ENCODE peak calls at places on chromosomes 6 and 20, in four cellular contexts. S is astrocyte, G is HepG2, D is HCT116. E is an unnamed sample. For H3K79me2, the result is how much of the 10 kb centered on the place peaks cover.

GRCh38 chr6:10555625-10556309 is 34.6 kb downstream of the GCNT2 start:
- DNase-seq in D (no peak), G (no peak), S (peak), E (no peak)

GRCh38 chr20:51481311-51481997 is 61.1 kb downstream of the NFATC2 start:
- DNase-seq in D (no peak), G (no peak), S (no peak), E (no peak)

GRCh38 chr20:54228841-54229240 is 21.0 kb downstream of the PFDN4 start:
- DNase-seq in D (no peak), G (no peak), S (peak), E (no peak)

GRCh38 chr6:40336296-40336695 is 250.9 kb downstream of the LRFN2 start:
- DNase-seq in G (no peak), S (no peak), D (no peak), E (no peak)

GRCh38 chr6:142839686-142840040 is 105.3 kb downstream of the HIVEP2 start:
- DNase-seq in G (no peak), D (no peak), S (no peak), E (no peak)

GRCh38 chr6:101926149-101926925 is 532.8 kb downstream of the GRIK2 start:
- DNase-seq in G (no peak), D (no peak), S (no peak), E (no peak)

GRCh38 chr6:10412948-10413849 is 1.7 kb downstream of the TFAP2A start:
- DNase-seq in S (no peak), D (no peak), G (no peak), E (peak)

GRCh38 chr6:147150303-147150702 is 53.9 kb upstream of the STXBP5 start:
- DNase-seq in S (no peak), D (no peak), G (no peak), E (no peak)

GRCh38 chr6:90365565-90366219 is 69.0 kb upstream of the BACH2 start:
- DNase-seq in G (no peak), D (no peak), S (no peak), E (no peak)

GRCh38 chr6:82959385-82959941 is 106.2 kb downstream of the UBE3D start:
- DNase-seq in G (no peak), S (peak), D (no peak), E (no peak)

GRCh38 chr6:139882234-139882633 is 507.8 kb upstream of the CITED2 start:
- DNase-seq in D (no peak), G (no peak), S (peak), E (peak)

GRCh38 chr6:90425161-90425641 is 128.6 kb upstream of the BACH2 start:
- DNase-seq in G (no peak), D (no peak), S (no peak), E (no peak)

GRCh38 chr20:5003626-5004025 is 2.3 kb upstream of the SLC23A2 start:
- DNase-seq in G (no peak), S (no peak), D (no peak), E (no peak)

GRCh38 chr6:83417880-83418663 is 12.8 kb downstream of the ME1 start:
- DNase-seq in S (peak), D (peak), G (peak), E (peak)

GRCh38 chr6:37582309-37582708 is 82.6 kb upstream of the CCDC167 start:
- DNase-seq in G (no peak), D (no peak), S (no peak), E (no peak)

GRCh38 chr6:30530013-30530412 is 26.3 kb downstream of the GNL1 start:
- DNase-seq in G (peak), D (no peak), S (no peak), E (no peak)

GRCh38 chr6:13769655-13770053 is 44.7 kb downstream of the MCUR1 start:
- DNase-seq in G (no peak), D (no peak), S (no peak), E (no peak)

GRCh38 chr6:150775400-150775799 is 90.1 kb upstream of the MTHFD1L start:
- DNase-seq in G (no peak), S (peak), D (peak), E (no peak)

GRCh38 chr6:106106276-106107042 is 20.3 kb downstream of the PRDM1 start:
- DNase-seq in S (no peak), D (no peak), G (no peak), E (no peak)

GRCh38 chr6:18823782-18824386 is 436.7 kb downstream of the RNF144B start:
- DNase-seq in S (peak), D (peak), G (peak), E (peak)

GRCh38 chr20:19301843-19302242 is 89.4 kb downstream of the SLC24A3 start:
- DNase-seq in S (no peak), G (no peak), D (no peak), E (no peak)

GRCh38 chr6:140138311-140138994 is 764.0 kb upstream of the CITED2 start:
- DNase-seq in G (no peak), S (no peak), D (no peak), E (no peak)

GRCh38 chr6:146700078-146700686 is 101.4 kb downstream of the ADGB start:
- DNase-seq in S (peak), D (peak), G (peak), E (peak)

GRCh38 chr20:49851234-49851755 is 38.7 kb downstream of the SLC9A8 start:
- DNase-seq in D (no peak), G (no peak), S (no peak), E (no peak)

GRCh38 chr6:157427969-157428368 is 47.0 kb downstream of the ZDHHC14 start:
- DNase-seq in G (no peak), S (no peak), D (no peak), E (no peak)

GRCh38 chr6:126633362-126633761 is 293.4 kb downstream of the CENPW start:
- DNase-seq in G (no peak), D (no peak), S (no peak), E (no peak)

GRCh38 chr6:156703719-156704118 is 73.5 kb upstream of the ARID1B start:
- DNase-seq in G (no peak), S (no peak), D (no peak), E (no peak)

GRCh38 chr6:6844451-6844974 is 256.0 kb downstream of the LY86 start:
- DNase-seq in G (no peak), D (no peak), S (no peak), E (no peak)

GRCh38 chr6:2619651-2620050 is 131.1 kb downstream of the MYLK4 start:
- DNase-seq in G (no peak), S (no peak), D (no peak), E (no peak)

DNA sequence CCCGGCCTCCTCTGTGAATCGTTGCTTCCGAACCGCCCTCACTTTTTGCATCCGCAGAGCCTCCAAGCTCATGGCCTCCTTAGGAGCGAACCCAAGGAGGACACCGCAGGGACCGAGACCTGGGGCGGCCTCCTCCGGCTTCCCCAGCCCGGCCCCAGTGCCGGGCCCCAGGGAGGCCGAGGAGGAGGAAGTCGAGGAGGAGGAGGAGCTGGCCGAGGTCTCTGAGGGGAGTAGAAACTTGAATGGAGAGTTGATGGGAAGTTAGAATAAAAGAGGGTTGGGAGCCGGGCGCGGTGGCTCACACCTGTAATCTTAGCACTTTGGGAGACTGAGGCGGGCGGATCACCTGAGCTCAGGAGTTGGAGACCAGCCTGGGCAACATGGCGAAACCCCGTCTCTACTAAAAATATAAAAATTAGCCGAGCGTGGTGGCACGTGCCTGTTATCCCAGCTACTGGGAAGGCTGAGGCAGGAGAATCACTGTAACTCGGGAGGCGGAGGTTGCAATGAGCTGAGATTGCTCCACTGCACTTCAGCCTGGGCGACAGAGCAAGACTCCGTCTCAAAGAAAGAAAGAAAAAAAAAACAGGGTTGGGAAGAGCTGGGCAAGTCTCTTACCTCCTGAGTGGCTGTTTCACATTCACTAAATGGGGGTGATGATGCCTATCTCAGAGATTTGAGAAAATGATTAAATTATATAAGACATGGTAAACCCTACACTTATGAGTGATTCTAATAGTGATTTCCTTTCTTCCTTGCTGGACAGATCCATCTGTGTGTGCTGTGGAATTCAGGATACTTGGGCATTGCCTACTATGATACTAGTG is 805 bp downstream of the MSH5 start:
- DNase-seq in G (no peak), D (no peak), S (no peak), E (peak)
- H3K27ac ChIP-seq in G (peak), D (peak), S (peak), E (peak)

GRCh38 chr6:47288245-47289090 is 21.2 kb downstream of the TNFRSF21 start:
- DNase-seq in D (no peak), S (no peak), G (no peak), E (no peak)
- H3K79me2 ChIP-seq in D (half or more), S (half or more), G (half or more), E (under half)

GRCh38 chr20:62101078-62101477 is 21.2 kb upstream of the LSM14B start:
- DNase-seq in S (no peak), D (no peak), G (no peak), E (no peak)

GRCh38 chr20:62096421-62097380 is 25.6 kb upstream of the LSM14B start:
- DNase-seq in S (no peak), D (no peak), G (no peak), E (no peak)

GRCh38 chr20:62103508-62104233 is 18.6 kb upstream of the LSM14B start:
- DNase-seq in S (no peak), G (no peak), D (no peak), E (no peak)

GRCh38 chr20:62097881-62098407 is 24.3 kb upstream of the LSM14B start:
- DNase-seq in S (no peak), D (no peak), G (no peak), E (no peak)
- H3K4me3 ChIP-seq in S (no peak), D (no peak), G (no peak), E (no peak)

GRCh38 chr6:28281288-28282064 is at the start of gene PGBD1:
- DNase-seq in D (peak), G (peak), S (peak), E (peak)
- H3K27ac ChIP-seq in D (peak), G (peak), S (peak), E (no peak)

GRCh38 chr6:56649782-56650181 is 7.1 kb upstream of the DST start:
- DNase-seq in G (no peak), D (no peak), S (no peak), E (no peak)

GRCh38 chr6:56652231-56652630 is 9.5 kb upstream of the DST start:
- DNase-seq in G (peak), D (no peak), S (peak), E (no peak)

GRCh38 chr6:56650191-56650590 is 7.5 kb upstream of the DST start:
- DNase-seq in S (no peak), D (no peak), G (no peak), E (no peak)

GRCh38 chr6:56647172-56647762 is 4.6 kb upstream of the DST start:
- DNase-seq in D (no peak), G (no peak), S (no peak), E (no peak)

GRCh38 chr6:56649053-56649769 is 6.5 kb upstream of the DST start:
- DNase-seq in D (no peak), S (no peak), G (no peak), E (no peak)
- H3K79me2 ChIP-seq in D (under half), S (under half), G (under half), E (under half)

DNA sequence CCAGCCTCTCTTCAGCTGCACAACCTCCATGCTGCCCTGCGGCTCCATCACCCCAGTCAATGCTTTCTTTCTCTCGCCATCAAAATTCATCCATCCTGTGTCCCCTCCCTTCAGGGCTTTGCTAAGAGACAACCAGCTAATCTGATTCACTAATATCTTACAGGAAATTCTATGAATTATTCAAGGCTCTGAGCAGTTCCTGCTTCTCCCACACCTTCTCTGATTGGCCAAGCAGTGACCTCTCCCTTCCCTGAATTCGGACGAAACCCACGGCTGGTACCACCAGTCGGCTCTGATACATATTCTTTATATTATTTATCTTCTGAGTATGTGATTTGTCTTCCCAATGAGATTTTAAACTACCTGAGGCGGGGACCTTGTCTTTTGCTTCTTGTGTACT is 13.9 kb downstream of the ITPR3 start:
- DNase-seq in S (no peak), G (no peak), D (no peak), E (no peak)
- H3K4me3 ChIP-seq in S (no peak), G (no peak), D (no peak), E (no peak)

GRCh38 chr6:148343028-148343374 is 363 bp downstream of the SASH1 start:
- DNase-seq in S (no peak), G (no peak), D (no peak), E (peak)

GRCh38 chr6:148343383-148343782 is 745 bp downstream of the SASH1 start:
- DNase-seq in D (no peak), G (no peak), S (no peak), E (peak)

GRCh38 chr6:148339766-148340165 is 2.9 kb upstream of the SASH1 start:
- DNase-seq in G (no peak), D (no peak), S (no peak), E (no peak)

GRCh38 chr6:148342146-148343027 is at the start of gene SASH1:
- DNase-seq in S (peak), D (peak), G (peak), E (peak)

GRCh38 chr6:148340586-148341297 is 1.9 kb upstream of the SASH1 start:
- DNase-seq in D (no peak), G (peak), S (no peak), E (peak)
- H3K27ac ChIP-seq in D (no peak), G (no peak), S (no peak), E (no peak)

E was measured in Karpas-422.